ENCODE peak calls at places on chromosome 10, in four cellular contexts. F is retinal pigment epithelial cell, W is left lung, Q is foreskin fibroblast. H is an unnamed sample.

GRCh38 chr10:90969947-90970673 is 49.2 kb upstream of the ANKRD1 start:
- DNase-seq in F (peak; percentile 40), W (no peak), Q (peak; percentile 82), H (no peak)

GRCh38 chr10:84026821-84027257 is 112.5 kb upstream of the GHITM start:
- DNase-seq in F (no peak), W (no peak), Q (no peak), H (no peak)

GRCh38 chr10:119724630-119725549 is 960 bp upstream of the INPP5F start:
- DNase-seq in F (no peak), W (no peak), Q (peak; percentile 35), H (no peak)

GRCh38 chr10:46524471-46525176 is 31.8 kb downstream of the GPRIN2 start:
- DNase-seq in F (peak; percentile 50), W (peak; percentile 75), Q (peak; percentile 36), H (peak; percentile 42)

GRCh38 chr10:104067525-104067924 is 18.2 kb downstream of the COL17A1 start:
- DNase-seq in F (no peak), W (no peak), Q (no peak), H (no peak)

GRCh38 chr10:71312840-71313789 is 5.9 kb upstream of the SLC29A3 start:
- DNase-seq in F (no peak), W (no peak), Q (peak; percentile 52), H (no peak)

GRCh38 chr10:112953075-112953501 is 3.0 kb downstream of the TCF7L2 start:
- DNase-seq in F (no peak), W (peak; percentile 82), Q (no peak), H (no peak)

GRCh38 chr10:101467286-101467770 is 113.4 kb downstream of the BTRC start:
- DNase-seq in F (peak; percentile 44), W (no peak), Q (peak; percentile 75), H (no peak)

GRCh38 chr10:132690821-132691610 is 94.9 kb downstream of the NKX6-2 start:
- DNase-seq in F (no peak), W (peak; percentile 50), Q (no peak), H (peak; percentile 5)

GRCh38 chr10:64023926-64024465 is 502.8 kb downstream of the REEP3 start:
- DNase-seq in F (no peak), W (no peak), Q (no peak), H (no peak)

DNA sequence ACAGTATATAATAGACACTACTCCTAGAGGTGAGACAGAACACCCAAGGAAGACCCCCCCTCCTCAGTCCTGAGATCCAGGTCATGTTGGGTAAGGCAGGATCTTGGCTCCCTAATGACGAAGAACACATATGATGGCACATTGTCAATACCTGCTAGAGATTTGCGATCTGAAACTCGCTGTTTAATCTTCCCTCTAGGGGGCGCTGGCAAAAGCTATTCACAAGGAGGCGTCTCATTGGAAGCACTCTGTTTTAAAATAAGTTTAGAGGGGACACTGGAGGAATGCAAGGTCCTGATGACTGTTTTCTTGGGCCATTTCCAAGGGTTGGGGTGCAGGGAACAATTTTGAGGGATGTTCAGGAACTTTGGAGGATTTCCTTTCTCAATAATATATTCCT is 1013.7 kb upstream of the MBL2 start:
- DNase-seq in F (no peak), W (no peak), Q (no peak), H (no peak)
- TF ChIP-seq CTCF in F (peak; percentile 68), W (no peak), Q (no peak), H (no peak)

DNA sequence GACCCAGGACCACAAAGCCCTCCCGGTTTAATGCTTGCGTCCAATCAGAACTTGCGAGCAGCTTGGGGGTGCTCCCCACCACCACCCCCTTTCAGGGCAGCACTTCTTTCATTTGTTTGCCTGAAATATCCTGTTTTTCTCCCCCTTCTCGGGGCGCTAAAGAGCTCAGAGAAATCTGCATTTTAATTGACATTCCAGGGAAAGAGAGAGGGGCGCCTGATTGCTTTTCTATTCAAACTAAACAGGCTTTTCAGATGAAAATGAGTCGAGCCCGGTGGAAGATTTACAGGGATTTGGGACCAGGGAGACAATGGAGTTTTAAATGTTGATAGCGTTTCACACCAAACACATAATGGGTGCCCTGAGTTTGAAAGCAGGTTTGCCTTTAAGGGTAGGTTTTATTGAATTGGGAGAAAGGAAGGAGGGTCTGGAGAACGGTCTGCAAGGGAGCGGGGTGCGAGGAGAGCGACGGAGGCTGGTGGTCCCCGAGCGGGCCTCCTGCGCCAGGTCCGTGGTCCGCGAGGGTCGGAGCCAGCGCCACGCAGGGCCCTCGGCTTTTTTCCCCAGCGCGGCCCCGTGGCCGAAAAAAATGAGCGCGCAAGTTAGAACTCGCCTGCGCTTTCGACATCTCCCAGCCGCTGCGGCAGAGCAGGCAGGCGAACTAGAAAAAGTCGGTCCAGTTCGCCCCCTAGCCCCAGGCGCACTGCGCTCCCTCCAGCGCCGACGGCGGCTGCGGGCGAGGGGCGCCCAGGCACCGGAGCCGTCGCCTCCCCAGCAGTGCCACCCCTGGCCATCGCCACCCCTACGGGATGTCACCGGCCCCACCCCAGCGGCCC is 1.4 kb downstream of the FGFR2 start:
- DNase-seq in F (no peak), W (peak; percentile 84), Q (no peak), H (no peak)
- TF ChIP-seq CTCF in F (no peak), W (no peak), Q (no peak), H (no peak)

DNA sequence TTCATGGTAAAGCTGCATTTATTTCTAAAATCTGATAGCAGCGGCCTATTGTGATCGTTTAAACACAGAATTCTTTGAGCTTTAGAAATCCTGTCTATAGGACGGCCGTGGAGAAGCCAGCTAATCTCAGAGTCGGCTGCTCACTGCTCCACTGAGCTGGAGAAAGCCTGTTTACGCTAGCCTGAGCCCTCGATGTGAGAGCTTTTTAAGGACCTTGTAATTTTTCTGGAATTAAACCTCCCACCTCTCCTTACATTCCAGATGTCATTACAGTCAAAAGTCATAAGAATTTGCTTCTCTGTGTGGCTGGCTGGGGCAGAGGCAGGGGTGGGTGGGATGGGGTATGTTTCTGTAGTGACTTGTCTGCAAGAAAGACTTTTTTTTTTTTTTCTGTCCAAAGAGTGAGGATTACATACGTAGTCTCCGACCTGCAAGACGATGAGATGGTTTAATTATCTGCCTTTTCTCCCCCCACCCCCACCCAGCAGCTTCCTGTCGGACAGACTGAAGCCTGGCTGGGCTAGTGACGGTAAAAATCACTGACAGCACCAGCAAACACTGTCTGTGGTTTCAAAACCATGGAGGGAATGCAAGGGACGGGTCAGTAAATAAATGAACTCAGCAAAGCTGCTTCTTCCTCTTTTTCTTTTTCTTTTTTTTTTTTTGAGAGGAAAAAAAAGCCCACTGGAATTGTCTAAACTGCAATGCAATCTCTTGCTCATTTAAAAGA is 31.8 kb downstream of the TRIM8 start:
- DNase-seq in F (peak; percentile 65), W (peak; percentile 62), Q (peak; percentile 87), H (peak; percentile 78)
- TF ChIP-seq CTCF in F (no peak), W (no peak), Q (no peak), H (no peak)

GRCh38 chr10:86400705-86401587 is 34.4 kb upstream of the GRID1 start:
- DNase-seq in F (no peak), W (peak; percentile 83), Q (peak; percentile 28), H (no peak)
- TF ChIP-seq CTCF in F (peak; percentile 28), W (no peak), Q (no peak), H (no peak)

GRCh38 chr10:38050212-38050611 is 39.7 kb downstream of the ZNF33A start:
- DNase-seq in F (no peak), W (no peak), Q (no peak), H (no peak)
- TF ChIP-seq CTCF in F (no peak), W (no peak), Q (no peak), H (no peak)